ENCODE peak calls at places on chromosomes 12 and 14, in four cellular contexts. O, Q, P and F are unnamed samples.

GRCh38 chr12:120115692-120116442 is 686 bp downstream of the RAB35 start:
- DNase-seq in O (no peak), Q (no peak), P (no peak), F (peak; percentile 65)

GRCh38 chr14:65787461-65787860 is 374.9 kb downstream of the FUT8 start:
- DNase-seq in O (no peak), Q (no peak), P (no peak), F (no peak)

GRCh38 chr12:6570264-6570887 is 2.3 kb upstream of the NOP2 start:
- DNase-seq in O (no peak), Q (peak; percentile 65), P (peak; percentile 81), F (peak; percentile 78)

GRCh38 chr14:35215110-35215872 is 76.9 kb upstream of the PSMA6 start:
- DNase-seq in O (no peak), Q (peak; percentile 43), P (no peak), F (peak; percentile 43)

GRCh38 chr14:36582011-36582873 is at the start of gene NKX2-8:
- DNase-seq in O (no peak), Q (peak; percentile 33), P (no peak), F (no peak)

GRCh38 chr12:110266980-110267620 is 13.9 kb upstream of the ATP2A2 start:
- DNase-seq in O (no peak), Q (peak; percentile 64), P (no peak), F (peak; percentile 95)

GRCh38 chr12:93621986-93622385 is 49.5 kb downstream of the SOCS2 start:
- DNase-seq in O (no peak), Q (no peak), P (no peak), F (no peak)

GRCh38 chr12:40953076-40953475 is 235.0 kb upstream of the PDZRN4 start:
- DNase-seq in O (no peak), Q (no peak), P (no peak), F (no peak)

GRCh38 chr14:95348395-95349080 is 28.8 kb upstream of the CLMN start:
- DNase-seq in O (no peak), Q (no peak), P (no peak), F (no peak)

GRCh38 chr12:85765443-85765842 is 70.8 kb downstream of the RASSF9 start:
- DNase-seq in O (no peak), Q (no peak), P (no peak), F (no peak)

GRCh38 chr12:52370906-52371608 is 3.8 kb upstream of the KRT85 start:
- DNase-seq in O (no peak), Q (no peak), P (peak; percentile 87), F (no peak)

GRCh38 chr12:43903686-43904085 is 67.8 kb downstream of the TMEM117 start:
- DNase-seq in O (no peak), Q (no peak), P (no peak), F (no peak)

GRCh38 chr14:42804146-42804545 is 1197.5 kb downstream of the LRFN5 start:
- DNase-seq in O (no peak), Q (no peak), P (no peak), F (no peak)

GRCh38 chr12:106311139-106311538 is 8.6 kb downstream of the TCP11L2 start:
- DNase-seq in O (no peak), Q (no peak), P (no peak), F (no peak)

GRCh38 chr12:105025890-105026289 is 39.8 kb downstream of the NOPCHAP1 start:
- DNase-seq in O (no peak), Q (no peak), P (no peak), F (no peak)

GRCh38 chr14:68042591-68043210 is 223.1 kb downstream of the RAD51B start:
- DNase-seq in O (no peak), Q (no peak), P (no peak), F (peak; percentile 96)

DNA sequence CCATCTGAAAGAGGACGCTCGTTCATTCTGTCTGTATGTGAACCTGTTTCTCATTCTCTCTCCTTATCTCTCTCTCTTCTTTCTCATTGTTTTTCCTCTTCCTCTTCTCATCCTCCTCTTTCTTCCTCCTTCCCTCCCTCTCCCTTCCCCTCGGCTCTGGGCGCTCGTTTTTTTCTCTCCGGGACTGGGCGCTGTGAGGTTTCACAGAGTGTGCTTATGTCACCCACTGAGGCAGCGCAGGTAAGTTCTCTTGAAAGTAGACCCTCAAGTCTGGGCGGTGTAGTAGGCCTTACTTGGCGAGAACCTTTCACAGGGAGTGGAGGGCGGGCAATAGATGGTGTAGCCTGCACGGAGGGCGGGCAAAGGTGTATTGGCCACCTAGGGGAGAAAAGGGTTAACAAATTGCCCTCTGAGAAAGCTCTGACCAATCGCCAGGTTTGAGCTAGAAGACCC is 4.5 kb upstream of the SIX1 start:
- DNase-seq in O (no peak), Q (no peak), P (no peak), F (no peak)
- H3K27me3 ChIP-seq in O (no peaks in the 10 kb centered on the region), Q (peaks cover 99% of the 10 kb centered on the region), P (no peaks in the 10 kb centered on the region), F (no peaks in the 10 kb centered on the region)

GRCh38 chr12:122835693-122836026 is 403 bp downstream of the HIP1R start:
- DNase-seq in O (no peak), Q (peak; percentile 63), P (peak; percentile 77), F (peak; percentile 37)

GRCh38 chr12:122838841-122839240 is 3.6 kb downstream of the HIP1R start:
- DNase-seq in O (no peak), Q (no peak), P (no peak), F (no peak)

GRCh38 chr12:122836027-122836921 is 1.0 kb downstream of the HIP1R start:
- DNase-seq in O (no peak), Q (peak; percentile 41), P (peak; percentile 70), F (peak; percentile 26)

GRCh38 chr12:122839907-122840554 is 4.8 kb downstream of the HIP1R start:
- DNase-seq in O (no peak), Q (no peak), P (peak; percentile 68), F (no peak)

DNA sequence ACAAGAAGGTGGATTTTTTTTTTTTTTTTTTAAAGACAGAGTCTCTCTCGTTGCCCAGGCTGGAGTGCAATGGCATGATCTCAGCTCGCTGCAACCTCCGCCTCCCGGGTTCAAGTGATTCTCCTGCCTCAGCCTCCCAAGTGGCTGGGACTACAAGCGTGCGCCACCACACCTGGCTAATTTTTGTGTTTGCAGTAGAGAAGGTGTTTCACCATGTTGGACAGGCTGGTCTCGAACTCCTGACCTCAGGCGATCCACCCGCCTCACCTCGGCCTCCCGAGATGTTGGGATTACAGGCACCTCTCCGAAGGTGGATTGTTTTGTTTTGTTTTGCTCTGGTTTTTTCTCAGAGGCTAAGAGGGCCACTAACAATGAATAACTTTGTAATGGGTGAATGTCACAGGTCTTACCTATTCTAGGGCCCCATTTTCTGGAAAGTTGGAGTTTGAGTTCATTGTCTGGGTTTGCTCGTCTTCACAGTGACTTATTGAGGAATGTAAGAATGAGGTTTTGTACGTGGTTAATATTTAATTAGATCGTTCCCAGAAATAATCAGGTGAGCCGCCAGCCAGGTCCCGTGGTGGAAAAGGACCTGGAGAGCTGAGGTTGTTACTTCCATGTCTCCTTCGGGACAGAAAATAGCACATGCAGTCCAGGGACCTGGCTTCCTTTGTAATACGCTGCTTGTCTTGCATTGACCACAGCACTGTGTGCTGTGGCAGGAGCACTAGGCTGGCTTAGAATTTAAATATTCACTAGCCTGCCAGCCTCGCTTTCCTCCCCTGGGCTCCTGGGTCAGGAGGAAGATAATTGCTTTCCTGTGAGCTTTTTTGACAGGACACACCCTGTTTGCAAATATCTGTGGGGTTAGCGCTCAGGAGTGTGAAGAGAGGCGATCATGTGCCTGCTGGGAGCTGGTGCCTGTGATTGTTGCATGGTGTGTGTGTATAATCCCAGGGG is 2.3 kb downstream of the HIP1R start:
- DNase-seq in O (no peak), Q (no peak), P (peak; percentile 57), F (peak; percentile 57)
- H3K4me3 ChIP-seq in O (no peak overlapping the region), Q (no peak overlapping the region), P (no peak overlapping the region), F (no peak overlapping the region)

GRCh38 chr12:125283521-125283920 is 218.3 kb downstream of the AACS start:
- DNase-seq in O (no peak), Q (no peak), P (no peak), F (no peak)

GRCh38 chr12:125284087-125284486 is 218.9 kb downstream of the AACS start:
- DNase-seq in O (no peak), Q (no peak), P (no peak), F (no peak)

GRCh38 chr12:125287155-125287847 is 222.1 kb downstream of the AACS start:
- DNase-seq in O (no peak), Q (no peak), P (no peak), F (no peak)

GRCh38 chr12:125286005-125286727 is 220.9 kb downstream of the AACS start:
- DNase-seq in O (no peak), Q (no peak), P (no peak), F (no peak)

GRCh38 chr12:125284945-125285344 is 219.7 kb downstream of the AACS start:
- DNase-seq in O (no peak), Q (no peak), P (no peak), F (no peak)
- H3K27me3 ChIP-seq in O (peaks cover 2% of the 10 kb centered on the region), Q (no peaks in the 10 kb centered on the region), P (no peaks in the 10 kb centered on the region), F (peaks cover 3% of the 10 kb centered on the region)

DNA sequence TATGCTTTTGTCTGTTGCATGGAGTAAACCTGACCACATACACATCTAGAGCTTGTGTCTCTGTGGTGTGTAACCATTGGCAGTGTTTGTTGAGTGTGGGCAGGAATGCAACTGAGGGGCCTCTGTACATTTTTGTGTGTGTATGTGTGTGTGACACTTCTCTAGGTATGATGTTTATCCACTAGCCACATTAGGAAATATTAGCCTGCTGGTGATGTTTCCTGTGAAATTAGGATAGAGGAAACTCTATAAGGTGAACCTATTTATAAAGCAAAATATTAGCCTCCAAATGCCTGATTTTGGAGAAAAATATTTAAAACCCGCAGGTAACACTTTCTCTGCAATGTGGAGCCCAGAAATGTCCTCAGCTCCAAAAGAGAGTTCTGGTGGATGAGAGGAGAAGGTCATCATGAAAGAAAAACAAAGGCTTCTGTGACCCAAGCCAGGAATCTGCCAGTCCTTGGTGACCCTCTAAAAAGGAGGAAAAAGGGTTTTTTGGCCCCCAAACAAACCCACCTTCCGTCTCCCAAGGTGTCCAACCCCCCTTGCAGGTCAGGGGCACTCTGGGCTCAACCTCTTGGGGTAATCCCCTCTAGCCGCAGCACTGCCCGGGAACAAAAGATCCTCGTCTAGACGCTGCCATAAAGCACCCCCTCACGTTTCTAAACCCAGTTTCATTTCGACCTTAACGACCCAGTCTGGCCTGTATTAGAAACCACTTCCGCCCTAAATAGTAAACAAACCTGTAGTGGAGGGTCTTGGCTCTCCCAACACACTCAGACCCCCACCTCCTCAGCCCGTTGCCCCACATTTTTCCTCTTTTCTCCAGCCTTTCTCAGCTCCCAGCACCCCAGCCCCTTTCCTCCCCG is 3.1 kb upstream of the HOTAIR start:
- DNase-seq in O (no peak), Q (no peak), P (no peak), F (no peak)
- H3K4me3 ChIP-seq in O (peak overlapping the region; percentile 85), Q (no peak overlapping the region), P (no peak overlapping the region), F (no peak overlapping the region)